ENCODE peak calls at places on chromosomes 2 and 18, in four cellular contexts. One of them, this sample, is unnamed.

GRCh38 chr2:121071058-121071504 is 213.9 kb downstream of the TFCP2L1 start:
- DNase-seq in fibroblast of lung: peak
- DNase-seq in astrocyte of the spinal cord: peak
- DNase-seq in fibroblast of the aortic adventitia: peak
- DNase-seq in this sample: no peak

GRCh38 chr2:237473474-237474453 is 13.3 kb upstream of the MLPH start:
- DNase-seq in fibroblast of lung: peak
- DNase-seq in astrocyte of the spinal cord: peak
- DNase-seq in fibroblast of the aortic adventitia: no peak
- DNase-seq in this sample: no peak

GRCh38 chr18:24052053-24052452 is 37.5 kb downstream of the TTC39C start:
- DNase-seq in fibroblast of lung: peak
- DNase-seq in astrocyte of the spinal cord: no peak
- DNase-seq in fibroblast of the aortic adventitia: no peak
- DNase-seq in this sample: no peak

GRCh38 chr2:176582990-176583481 is 313.8 kb downstream of the MTX2 start:
- DNase-seq in fibroblast of lung: peak
- DNase-seq in astrocyte of the spinal cord: peak
- DNase-seq in fibroblast of the aortic adventitia: peak
- DNase-seq in this sample: no peak

GRCh38 chr2:23238011-23238657 is 146.8 kb upstream of the KLHL29 start:
- DNase-seq in fibroblast of lung: no peak
- DNase-seq in astrocyte of the spinal cord: no peak
- DNase-seq in fibroblast of the aortic adventitia: no peak
- DNase-seq in this sample: no peak

GRCh38 chr2:240456607-240457222 is 21.3 kb downstream of the GPC1 start:
- DNase-seq in fibroblast of lung: no peak
- DNase-seq in astrocyte of the spinal cord: no peak
- DNase-seq in fibroblast of the aortic adventitia: no peak
- DNase-seq in this sample: no peak

GRCh38 chr2:157786663-157787363 is 89.3 kb downstream of the ACVR1 start:
- DNase-seq in fibroblast of lung: no peak
- DNase-seq in astrocyte of the spinal cord: no peak
- DNase-seq in fibroblast of the aortic adventitia: peak
- DNase-seq in this sample: no peak

GRCh38 chr2:30231726-30232026 is 342 bp downstream of the LBH start:
- DNase-seq in fibroblast of lung: no peak
- DNase-seq in astrocyte of the spinal cord: no peak
- DNase-seq in fibroblast of the aortic adventitia: no peak
- DNase-seq in this sample: no peak

GRCh38 chr18:37734406-37734805 is 168.8 kb upstream of the CELF4 start:
- DNase-seq in fibroblast of lung: no peak
- DNase-seq in astrocyte of the spinal cord: no peak
- DNase-seq in fibroblast of the aortic adventitia: no peak
- DNase-seq in this sample: no peak

GRCh38 chr2:231614559-231615057 is 21.9 kb downstream of the TEX44 start:
- DNase-seq in fibroblast of lung: no peak
- DNase-seq in astrocyte of the spinal cord: no peak
- DNase-seq in fibroblast of the aortic adventitia: no peak
- DNase-seq in this sample: no peak

GRCh38 chr18:27378396-27379094 is 193.4 kb upstream of the CHST9 start:
- DNase-seq in fibroblast of lung: no peak
- DNase-seq in astrocyte of the spinal cord: peak
- DNase-seq in fibroblast of the aortic adventitia: peak
- DNase-seq in this sample: no peak

GRCh38 chr18:49024808-49025361 is 74.1 kb upstream of the SMAD7 start:
- DNase-seq in fibroblast of lung: no peak
- DNase-seq in astrocyte of the spinal cord: no peak
- DNase-seq in fibroblast of the aortic adventitia: no peak
- DNase-seq in this sample: no peak

GRCh38 chr2:195270466-195270865 is 386.6 kb upstream of the SLC39A10 start:
- DNase-seq in fibroblast of lung: no peak
- DNase-seq in astrocyte of the spinal cord: no peak
- DNase-seq in fibroblast of the aortic adventitia: no peak
- DNase-seq in this sample: no peak

GRCh38 chr2:44743473-44743872 is 198.0 kb upstream of the SIX3 start:
- DNase-seq in fibroblast of lung: no peak
- DNase-seq in astrocyte of the spinal cord: no peak
- DNase-seq in fibroblast of the aortic adventitia: no peak
- DNase-seq in this sample: no peak

DNA sequence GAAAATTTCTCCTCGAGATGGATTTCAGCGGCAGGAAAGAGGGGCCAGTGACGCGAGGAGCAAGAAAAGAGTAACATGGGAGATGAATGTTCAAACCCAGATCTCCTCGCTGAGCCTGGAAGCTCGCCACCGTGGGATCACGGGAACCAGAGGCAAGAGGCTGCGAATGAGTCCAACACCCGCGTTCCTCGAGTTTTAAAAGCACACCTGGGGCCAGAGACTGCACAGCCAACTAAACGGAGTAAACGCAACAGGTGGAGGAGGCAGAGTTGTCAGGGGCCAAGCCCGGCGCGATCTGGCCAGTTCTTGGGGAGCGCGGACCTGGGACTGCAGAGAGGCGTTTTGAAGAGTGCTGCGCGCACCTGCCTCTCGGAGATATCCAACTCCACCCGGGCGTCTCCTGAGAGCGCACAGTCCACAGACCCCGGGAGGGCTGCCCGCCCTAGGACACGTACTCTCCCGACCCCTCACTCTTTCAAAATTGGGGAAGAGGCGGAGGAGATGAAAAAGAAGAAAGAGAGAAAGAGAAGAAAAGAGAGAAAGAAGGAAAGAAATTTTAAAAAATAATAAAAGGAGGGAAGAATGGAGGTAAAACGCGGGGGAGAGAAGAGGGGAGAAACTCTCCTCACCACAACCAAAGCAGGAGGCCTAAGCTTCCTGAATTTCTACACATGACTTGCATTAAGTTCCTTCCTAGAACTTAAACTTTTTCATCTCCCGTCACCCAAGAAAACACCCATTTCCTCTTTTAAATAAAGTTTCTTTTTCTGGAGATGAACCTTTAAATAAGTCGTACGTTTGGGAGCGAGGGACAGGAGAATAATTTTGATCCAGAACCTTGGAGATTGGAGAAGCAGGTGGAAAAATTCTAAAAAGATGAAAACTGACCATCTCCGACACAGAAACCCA is 5.3 kb upstream of the PAX3 start:
- DNase-seq in fibroblast of lung: no peak
- DNase-seq in astrocyte of the spinal cord: no peak
- DNase-seq in fibroblast of the aortic adventitia: no peak
- DNase-seq in this sample: no peak
- H3K4me3 ChIP-seq in fibroblast of lung: no peak
- H3K4me3 ChIP-seq in astrocyte of the spinal cord: no peak
- H3K4me3 ChIP-seq in fibroblast of the aortic adventitia: no peak
- H3K4me3 ChIP-seq in this sample: no peak

GRCh38 chr18:32026491-32027086 is 8.0 kb downstream of the RNF125 start:
- DNase-seq in fibroblast of lung: no peak
- DNase-seq in astrocyte of the spinal cord: no peak
- DNase-seq in fibroblast of the aortic adventitia: no peak
- DNase-seq in this sample: no peak
- H3K4me3 ChIP-seq in fibroblast of lung: no peak
- H3K4me3 ChIP-seq in astrocyte of the spinal cord: no peak
- H3K4me3 ChIP-seq in fibroblast of the aortic adventitia: no peak
- H3K4me3 ChIP-seq in this sample: no peak

DNA sequence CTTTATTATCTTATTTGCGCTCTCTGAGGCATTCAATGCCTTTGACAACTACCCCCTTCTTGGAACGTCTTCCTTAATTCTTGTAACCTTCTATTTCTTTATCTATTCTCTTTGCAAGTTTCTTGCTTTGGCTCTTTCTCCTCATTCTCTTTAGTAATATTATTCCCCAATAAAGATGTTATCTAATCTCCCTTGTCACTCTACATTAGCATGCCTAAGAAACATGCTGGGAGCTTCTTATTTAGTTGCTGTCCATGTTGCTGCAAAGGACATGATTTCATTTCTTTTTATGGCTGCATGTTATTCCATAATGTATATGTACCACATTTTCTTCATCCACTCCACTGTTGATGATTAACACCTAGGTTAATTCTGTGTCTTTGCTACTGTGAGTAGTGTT is 113.7 kb downstream of the RDH14 start:
- DNase-seq in fibroblast of lung: no peak
- DNase-seq in astrocyte of the spinal cord: no peak
- DNase-seq in fibroblast of the aortic adventitia: peak
- DNase-seq in this sample: no peak
- H3K4me3 ChIP-seq in fibroblast of lung: no peak
- H3K4me3 ChIP-seq in astrocyte of the spinal cord: no peak
- H3K4me3 ChIP-seq in fibroblast of the aortic adventitia: no peak
- H3K4me3 ChIP-seq in this sample: no peak

DNA sequence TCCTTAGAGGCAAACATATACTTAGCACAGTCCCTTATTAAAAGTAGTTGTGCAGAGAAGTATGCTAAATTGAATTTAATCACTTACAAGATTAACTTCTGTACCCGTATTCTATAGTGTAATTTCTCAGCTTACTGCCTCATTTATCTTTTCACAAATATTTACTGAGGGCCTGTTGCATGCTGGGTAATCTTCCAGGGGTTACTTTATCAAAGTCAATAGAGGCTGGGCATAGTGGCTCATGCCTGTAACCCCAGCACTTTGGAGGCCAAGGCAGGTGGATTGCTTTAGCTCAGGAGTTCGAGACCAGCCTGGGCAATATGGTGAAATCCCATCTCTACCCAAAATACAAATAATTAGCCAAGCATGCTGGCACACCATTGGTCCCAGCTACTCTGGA is 111.7 kb upstream of the RAB27B start:
- DNase-seq in fibroblast of lung: no peak
- DNase-seq in astrocyte of the spinal cord: no peak
- DNase-seq in fibroblast of the aortic adventitia: no peak
- DNase-seq in this sample: no peak
- H3K4me3 ChIP-seq in fibroblast of lung: no peak
- H3K4me3 ChIP-seq in astrocyte of the spinal cord: no peak
- H3K4me3 ChIP-seq in fibroblast of the aortic adventitia: no peak
- H3K4me3 ChIP-seq in this sample: no peak

GRCh38 chr2:200713704-200714064 is 98.0 kb upstream of the BZW1 start:
- DNase-seq in fibroblast of lung: no peak
- DNase-seq in astrocyte of the spinal cord: no peak
- DNase-seq in fibroblast of the aortic adventitia: no peak
- DNase-seq in this sample: no peak
- H3K4me3 ChIP-seq in fibroblast of lung: no peak
- H3K4me3 ChIP-seq in astrocyte of the spinal cord: no peak
- H3K4me3 ChIP-seq in fibroblast of the aortic adventitia: no peak
- H3K4me3 ChIP-seq in this sample: no peak

This sample was measured in LNCaP clone FGC.